ENCODE peak calls at places on chromosomes 13 and 19, in eight cellular contexts. Y is tibial artery, Z is MM.1S, I is endodermal cell, Q is pancreas, G is uterus, T is PC-9, L is astrocyte. H is an unnamed sample.
A peak's percentile ranks its signal among the peaks of the same experiment; 100 is the strongest.

GRCh38 chr13:27628081-27628480 is 6.4 kb downstream of the POLR1D start:
- DNase-seq in Y (no peak), Z (no peak), I (no peak), Q (no peak), G (no peak), T (no peak), L (no peak), H (no peak)

GRCh38 chr13:110771194-110771593 is 57.7 kb downstream of the ING1 start:
- DNase-seq in Y (no peak), Z (no peak), I (no peak), Q (no peak), G (peak; percentile 31), T (no peak), L (no peak), H (no peak)

GRCh38 chr13:114059428-114059827 is 73.0 kb downstream of the RASA3 start:
- DNase-seq in Y (no peak), Z (no peak), I (no peak), Q (no peak), G (no peak), T (no peak), L (no peak), H (no peak)

GRCh38 chr19:4352701-4353121 is 9.3 kb downstream of the MPND start:
- DNase-seq in Y (peak; percentile 61), Z (peak; percentile 41), I (peak; percentile 91), Q (no peak), G (peak; percentile 57), T (peak; percentile 49), L (peak; percentile 30), H (no peak)

GRCh38 chr13:38582133-38582532 is 104.7 kb upstream of the FREM2 start:
- DNase-seq in Y (no peak), Z (peak; percentile 33), I (no peak), Q (no peak), G (no peak), T (peak; percentile 10), L (peak; percentile 25), H (no peak)

GRCh38 chr13:44815507-44816074 is 173.7 kb downstream of the NUFIP1 start:
- DNase-seq in Y (no peak), Z (no peak), I (peak; percentile 67), Q (peak; percentile 32), G (peak; percentile 45), T (peak; percentile 82), L (peak; percentile 99), H (peak; percentile 41)

GRCh38 chr13:45623516-45624090 is 8.1 kb upstream of the ERICH6B start:
- DNase-seq in Y (no peak), Z (no peak), I (no peak), Q (no peak), G (no peak), T (no peak), L (no peak), H (no peak)

GRCh38 chr13:75455962-75456361 is 26.0 kb downstream of the TBC1D4 start:
- DNase-seq in Y (no peak), Z (no peak), I (no peak), Q (no peak), G (no peak), T (no peak), L (no peak), H (no peak)

GRCh38 chr19:33476151-33476707 is 45.4 kb downstream of the PEPD start:
- DNase-seq in Y (peak; percentile 31), Z (no peak), I (peak; percentile 26), Q (no peak), G (no peak), T (no peak), L (no peak), H (no peak)

GRCh38 chr13:27177852-27178251 is 6.2 kb upstream of the USP12 start:
- DNase-seq in Y (no peak), Z (no peak), I (peak; percentile 85), Q (no peak), G (no peak), T (no peak), L (no peak), H (no peak)

GRCh38 chr13:76758257-76758656 is 127.9 kb downstream of the KCTD12 start:
- DNase-seq in Y (no peak), Z (no peak), I (no peak), Q (no peak), G (no peak), T (no peak), L (no peak), H (no peak)

GRCh38 chr13:74132768-74133656 is 1.2 kb downstream of the KLF12 start:
- DNase-seq in Y (peak; percentile 71), Z (no peak), I (peak; percentile 71), Q (no peak), G (peak; percentile 25), T (no peak), L (peak; percentile 57), H (no peak)

GRCh38 chr19:48720251-48720612 is 707 bp upstream of the MAMSTR start:
- DNase-seq in Y (no peak), Z (no peak), I (no peak), Q (no peak), G (no peak), T (no peak), L (no peak), H (no peak)

GRCh38 chr19:38043649-38044144 is 136.7 kb downstream of the SIPA1L3 start:
- DNase-seq in Y (no peak), Z (no peak), I (peak; percentile 64), Q (no peak), G (no peak), T (no peak), L (no peak), H (no peak)

GRCh38 chr13:47457631-47458030 is 543.4 kb downstream of the SUCLA2 start:
- DNase-seq in Y (no peak), Z (no peak), I (no peak), Q (no peak), G (no peak), T (no peak), L (peak; percentile 24), H (no peak)

GRCh38 chr13:79799466-79799865 is 318.5 kb downstream of the NDFIP2 start:
- DNase-seq in Y (no peak), Z (no peak), I (no peak), Q (no peak), G (no peak), T (no peak), L (no peak), H (no peak)

GRCh38 chr19:51727349-51727880 is 3.6 kb upstream of the HAS1 start:
- DNase-seq in Y (no peak), Z (no peak), I (no peak), Q (no peak), G (no peak), T (no peak), L (no peak), H (no peak)

GRCh38 chr13:52845334-52845761 is 3.1 kb downstream of the PCDH8 start:
- DNase-seq in Y (no peak), Z (no peak), I (peak; percentile 79), Q (no peak), G (no peak), T (no peak), L (no peak), H (no peak)

GRCh38 chr19:38869160-38869835 is 8.8 kb downstream of the RINL start:
- DNase-seq in Y (no peak), Z (no peak), I (no peak), Q (no peak), G (no peak), T (no peak), L (no peak), H (no peak)

GRCh38 chr13:27283906-27284523 is 13.4 kb downstream of the RASL11A start:
- DNase-seq in Y (no peak), Z (no peak), I (no peak), Q (no peak), G (no peak), T (peak; percentile 46), L (no peak), H (no peak)

GRCh38 chr19:14072535-14073231 is at the start of gene MISP3:
- DNase-seq in Y (peak; percentile 73), Z (peak; percentile 67), I (peak; percentile 81), Q (peak; percentile 86), G (no peak), T (peak; percentile 81), L (peak; percentile 40), H (no peak)

GRCh38 chr19:41883463-41883820 is 458 bp downstream of the ARHGEF1 start:
- DNase-seq in Y (no peak), Z (no peak), I (no peak), Q (no peak), G (no peak), T (no peak), L (no peak), H (no peak)

GRCh38 chr19:53912653-53913052 is 3.6 kb downstream of the CACNG7 start:
- DNase-seq in Y (no peak), Z (no peak), I (peak; percentile 91), Q (no peak), G (no peak), T (no peak), L (no peak), H (no peak)

GRCh38 chr13:114101831-114102520 is 30.4 kb downstream of the RASA3 start:
- DNase-seq in Y (peak; percentile 62), Z (no peak), I (peak; percentile 45), Q (no peak), G (peak; percentile 14), T (no peak), L (no peak), H (no peak)

GRCh38 chr19:7783991-7784421 is 21.0 kb downstream of the CLEC4M start:
- DNase-seq in Y (no peak), Z (no peak), I (peak; percentile 53), Q (no peak), G (no peak), T (peak; percentile 79), L (no peak), H (no peak)

GRCh38 chr13:49329831-49330545 is 82.3 kb downstream of the CDADC1 start:
- DNase-seq in Y (no peak), Z (no peak), I (no peak), Q (no peak), G (no peak), T (no peak), L (no peak), H (no peak)
- H3K27ac ChIP-seq in Y (no peak overlapping the region), Z (no peak overlapping the region), I (no peak overlapping the region), Q (no peak overlapping the region), G (peak overlapping the region; percentile 51), T (no peak overlapping the region), L (no peak overlapping the region), H (no peak overlapping the region)

DNA sequence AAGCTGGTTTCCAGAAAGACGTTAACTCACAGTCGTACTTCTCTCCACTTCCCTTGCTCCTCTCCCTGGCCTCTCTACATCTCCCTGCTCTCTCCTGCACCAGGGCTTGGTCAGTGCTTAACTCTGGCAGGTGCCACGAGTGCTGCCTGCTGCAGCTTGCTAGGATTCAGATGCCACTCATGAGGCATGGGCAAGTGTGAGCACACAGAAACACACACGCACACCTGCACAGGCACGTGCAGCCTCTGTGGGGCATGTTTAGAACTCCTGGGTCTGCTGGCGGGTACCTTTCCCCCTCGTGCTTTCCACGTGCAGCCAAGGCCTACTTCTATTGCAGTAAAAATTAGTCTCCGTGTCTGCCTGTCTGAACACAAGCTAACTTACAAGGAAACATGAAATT is 31.8 kb downstream of the SOX1 start:
- DNase-seq in Y (peak; percentile 21), Z (no peak), I (no peak), Q (no peak), G (no peak), T (no peak), L (no peak), H (no peak)
- H3K27me3 ChIP-seq in Y (peaks cover 40% of the 10 kb centered on the region), Z (no peaks in the 10 kb centered on the region), I (peaks cover 94% of the 10 kb centered on the region), Q (no peaks in the 10 kb centered on the region), G (peaks cover 6% of the 10 kb centered on the region), T (peaks cover 95% of the 10 kb centered on the region), L (peaks cover 6% of the 10 kb centered on the region), H (peaks cover 19% of the 10 kb centered on the region)

GRCh38 chr19:56896041-56896440 is 55.5 kb upstream of the PEG3 start:
- DNase-seq in Y (no peak), Z (no peak), I (no peak), Q (no peak), G (no peak), T (no peak), L (no peak), H (no peak)
- H3K9me3 ChIP-seq in Y (no peaks in the 10 kb centered on the region), Z (no peaks in the 10 kb centered on the region), I (peaks cover 79% of the 10 kb centered on the region), Q (no peaks in the 10 kb centered on the region), G (no peaks in the 10 kb centered on the region), T (no peaks in the 10 kb centered on the region), L (peaks cover 23% of the 10 kb centered on the region), H (peaks cover 13% of the 10 kb centered on the region)

GRCh38 chr13:42277618-42278276 is 5.8 kb downstream of the AKAP11 start:
- DNase-seq in Y (no peak), Z (no peak), I (no peak), Q (no peak), G (no peak), T (no peak), L (peak; percentile 23), H (no peak)
- H3K27ac ChIP-seq in Y (no peak overlapping the region), Z (no peak overlapping the region), I (no peak overlapping the region), Q (no peak overlapping the region), G (no peak overlapping the region), T (no peak overlapping the region), L (no peak overlapping the region), H (no peak overlapping the region)